ENCODE peak calls at places on chromosomes 1 and 21, in seven cellular contexts. One of them, this sample, is unnamed.

GRCh38 chr1:226736908-226737818 is 1.9 kb downstream of the ITPKB start:
- DNase-seq in A549: no peak
- DNase-seq in epithelial cell of esophagus: peak
- DNase-seq in GM04504: no peak
- DNase-seq in GM13977: peak
- DNase-seq in T follicular helper cell: no peak
- DNase-seq in upper lobe of right lung: peak
- DNase-seq in this sample: no peak

GRCh38 chr1:229537894-229538293 is 20.6 kb downstream of the ABCB10 start:
- DNase-seq in T follicular helper cell: no peak
- DNase-seq in epithelial cell of esophagus: no peak
- DNase-seq in GM13977: no peak
- DNase-seq in GM04504: no peak
- DNase-seq in upper lobe of right lung: no peak
- DNase-seq in A549: no peak
- DNase-seq in this sample: no peak

GRCh38 chr1:172002725-172003345 is 161.5 kb downstream of the DNM3 start:
- DNase-seq in T follicular helper cell: no peak
- DNase-seq in GM13977: no peak
- DNase-seq in epithelial cell of esophagus: peak
- DNase-seq in GM04504: peak
- DNase-seq in upper lobe of right lung: no peak
- DNase-seq in A549: peak
- DNase-seq in this sample: peak

GRCh38 chr1:16167331-16168143 is 11.7 kb upstream of the EPHA2 start:
- DNase-seq in GM04504: no peak
- DNase-seq in epithelial cell of esophagus: no peak
- DNase-seq in T follicular helper cell: peak
- DNase-seq in A549: no peak
- DNase-seq in GM13977: peak
- DNase-seq in upper lobe of right lung: peak
- DNase-seq in this sample: no peak

GRCh38 chr1:201877877-201878339 is 10.8 kb upstream of the SHISA4 start:
- DNase-seq in A549: peak
- DNase-seq in upper lobe of right lung: no peak
- DNase-seq in GM13977: peak
- DNase-seq in T follicular helper cell: no peak
- DNase-seq in epithelial cell of esophagus: peak
- DNase-seq in GM04504: no peak
- DNase-seq in this sample: peak

GRCh38 chr1:42963378-42964005 is 4.8 kb upstream of the SLC2A1 start:
- DNase-seq in GM04504: no peak
- DNase-seq in upper lobe of right lung: no peak
- DNase-seq in epithelial cell of esophagus: peak
- DNase-seq in A549: peak
- DNase-seq in T follicular helper cell: no peak
- DNase-seq in GM13977: no peak
- DNase-seq in this sample: no peak

GRCh38 chr1:22612657-22613056 is 23.8 kb upstream of the C1QA start:
- DNase-seq in upper lobe of right lung: no peak
- DNase-seq in A549: no peak
- DNase-seq in T follicular helper cell: no peak
- DNase-seq in GM13977: no peak
- DNase-seq in GM04504: no peak
- DNase-seq in epithelial cell of esophagus: no peak
- DNase-seq in this sample: no peak

GRCh38 chr1:11227106-11228077 is 35.0 kb downstream of the MTOR start:
- DNase-seq in epithelial cell of esophagus: no peak
- DNase-seq in upper lobe of right lung: no peak
- DNase-seq in GM13977: peak
- DNase-seq in A549: no peak
- DNase-seq in T follicular helper cell: no peak
- DNase-seq in GM04504: no peak
- DNase-seq in this sample: no peak

GRCh38 chr1:21318714-21319159 is 28.5 kb upstream of the ECE1 start:
- DNase-seq in GM13977: no peak
- DNase-seq in epithelial cell of esophagus: no peak
- DNase-seq in A549: no peak
- DNase-seq in upper lobe of right lung: peak
- DNase-seq in T follicular helper cell: no peak
- DNase-seq in GM04504: peak
- DNase-seq in this sample: no peak

GRCh38 chr1:221268295-221268694 is 389.1 kb downstream of the HLX start:
- DNase-seq in A549: no peak
- DNase-seq in GM13977: no peak
- DNase-seq in T follicular helper cell: no peak
- DNase-seq in GM04504: peak
- DNase-seq in upper lobe of right lung: no peak
- DNase-seq in epithelial cell of esophagus: peak
- DNase-seq in this sample: no peak

GRCh38 chr1:3872546-3872945 is 15.3 kb downstream of the DFFB start:
- DNase-seq in T follicular helper cell: no peak
- DNase-seq in GM13977: no peak
- DNase-seq in A549: no peak
- DNase-seq in epithelial cell of esophagus: no peak
- DNase-seq in upper lobe of right lung: no peak
- DNase-seq in GM04504: no peak
- DNase-seq in this sample: no peak

GRCh38 chr21:34639882-34640788 is 25.2 kb upstream of the RCAN1 start:
- DNase-seq in upper lobe of right lung: no peak
- DNase-seq in A549: no peak
- DNase-seq in epithelial cell of esophagus: peak
- DNase-seq in T follicular helper cell: no peak
- DNase-seq in GM13977: peak
- DNase-seq in GM04504: no peak
- DNase-seq in this sample: no peak

GRCh38 chr1:12480748-12481362 is 137.2 kb downstream of the DHRS3 start:
- DNase-seq in T follicular helper cell: no peak
- DNase-seq in upper lobe of right lung: no peak
- DNase-seq in GM13977: no peak
- DNase-seq in GM04504: peak
- DNase-seq in A549: peak
- DNase-seq in epithelial cell of esophagus: peak
- DNase-seq in this sample: peak

GRCh38 chr1:9061252-9061948 is 8.0 kb downstream of the SLC2A5 start:
- DNase-seq in T follicular helper cell: no peak
- DNase-seq in GM13977: no peak
- DNase-seq in GM04504: no peak
- DNase-seq in epithelial cell of esophagus: no peak
- DNase-seq in upper lobe of right lung: peak
- DNase-seq in A549: no peak
- DNase-seq in this sample: no peak

GRCh38 chr1:25194576-25195020 is 37.7 kb downstream of the SYF2 start:
- DNase-seq in epithelial cell of esophagus: peak
- DNase-seq in T follicular helper cell: no peak
- DNase-seq in upper lobe of right lung: no peak
- DNase-seq in GM13977: no peak
- DNase-seq in GM04504: no peak
- DNase-seq in A549: no peak
- DNase-seq in this sample: no peak

GRCh38 chr1:26717066-26717465 is 21.3 kb downstream of the ARID1A start:
- DNase-seq in epithelial cell of esophagus: no peak
- DNase-seq in A549: no peak
- DNase-seq in GM13977: no peak
- DNase-seq in GM04504: no peak
- DNase-seq in upper lobe of right lung: no peak
- DNase-seq in T follicular helper cell: no peak
- DNase-seq in this sample: no peak

GRCh38 chr1:33310702-33311101 is 10.2 kb downstream of the A3GALT2 start:
- DNase-seq in GM13977: no peak
- DNase-seq in A549: no peak
- DNase-seq in epithelial cell of esophagus: no peak
- DNase-seq in T follicular helper cell: no peak
- DNase-seq in upper lobe of right lung: peak
- DNase-seq in GM04504: no peak
- DNase-seq in this sample: no peak

GRCh38 chr1:22712502-22713271 is 2.0 kb downstream of the EPHB2 start:
- DNase-seq in T follicular helper cell: no peak
- DNase-seq in GM13977: peak
- DNase-seq in A549: no peak
- DNase-seq in epithelial cell of esophagus: peak
- DNase-seq in upper lobe of right lung: no peak
- DNase-seq in GM04504: no peak
- DNase-seq in this sample: peak

GRCh38 chr1:242011879-242012674 is 13.2 kb upstream of the MAP1LC3C start:
- DNase-seq in upper lobe of right lung: no peak
- DNase-seq in A549: no peak
- DNase-seq in T follicular helper cell: no peak
- DNase-seq in GM04504: no peak
- DNase-seq in epithelial cell of esophagus: peak
- DNase-seq in GM13977: no peak
- DNase-seq in this sample: no peak

This sample was measured in dermis microvascular lymphatic vessel endothelial cell.